ENCODE peak calls at places on chromosomes 7 and 10, in nine cellular contexts. I is sigmoid colon; U is tibial artery; K is RWPE1; P is heart right ventricle; B is Peyer's patch; Q is cardiac fibroblast; W is astrocyte of the spinal cord; G is activated CD8-positive, alpha-beta T cell treated with anti-CD3 and anti-CD28 coated beads for 36 hours. O is an unnamed sample.

GRCh38 chr7:142838461-142839213 is 16.2 kb upstream of the EPHB6 start:
- DNase-seq in P (no peak), I (no peak), W (no peak), G (no peak), B (no peak), K (no peak), Q (peak), U (no peak), O (no peak)

GRCh38 chr10:96645191-96645721 is 58.4 kb upstream of the TM9SF3 start:
- DNase-seq in Q (no peak), U (peak), G (no peak), I (no peak), P (peak), B (no peak), W (no peak), K (no peak), O (peak)

GRCh38 chr10:113108180-113108835 is 158.3 kb downstream of the TCF7L2 start:
- DNase-seq in K (no peak), W (no peak), G (peak), U (no peak), I (no peak), Q (no peak), B (peak), P (no peak), O (no peak)

GRCh38 chr7:75875113-75876080 is 3.4 kb upstream of the RHBDD2 start:
- DNase-seq in K (no peak), W (no peak), B (no peak), U (no peak), I (no peak), G (no peak), Q (no peak), P (no peak), O (no peak)

GRCh38 chr7:45100761-45101480 is 10.6 kb downstream of the TBRG4 start:
- DNase-seq in U (no peak), Q (no peak), P (no peak), K (no peak), G (no peak), B (no peak), W (no peak), I (peak), O (no peak)

GRCh38 chr7:8931906-8932646 is 498.7 kb downstream of the NXPH1 start:
- DNase-seq in I (no peak), U (no peak), B (no peak), G (no peak), K (no peak), Q (peak), W (peak), P (no peak), O (no peak)

GRCh38 chr7:157494506-157495176 is 157.8 kb downstream of the DNAJB6 start:
- DNase-seq in B (no peak), G (no peak), W (no peak), Q (no peak), I (peak), U (no peak), K (no peak), P (no peak), O (no peak)

GRCh38 chr7:22195402-22195801 is 161.6 kb downstream of the RAPGEF5 start:
- DNase-seq in Q (no peak), U (no peak), G (no peak), W (no peak), K (no peak), P (no peak), B (no peak), I (no peak), O (no peak)

GRCh38 chr7:136601772-136602171 is 266.7 kb upstream of the CHRM2 start:
- DNase-seq in Q (no peak), I (no peak), U (no peak), W (no peak), K (no peak), P (no peak), B (no peak), G (no peak), O (no peak)

GRCh38 chr10:79404231-79404609 is 41.2 kb downstream of the ZCCHC24 start:
- DNase-seq in P (peak), G (no peak), Q (peak), B (peak), I (peak), U (peak), W (peak), K (no peak), O (no peak)

GRCh38 chr10:43069597-43069996 is 7.3 kb upstream of the RET start:
- DNase-seq in Q (no peak), I (no peak), W (no peak), K (no peak), B (no peak), G (no peak), P (no peak), U (no peak), O (no peak)

GRCh38 chr10:80485410-80486135 is 31.5 kb downstream of the TSPAN14 start:
- DNase-seq in B (no peak), G (peak), W (no peak), K (no peak), Q (no peak), U (no peak), I (no peak), P (no peak), O (no peak)

GRCh38 chr7:44159824-44160630 is 18.9 kb upstream of the MYL7 start:
- DNase-seq in W (no peak), I (no peak), B (no peak), U (no peak), G (no peak), K (no peak), P (no peak), Q (no peak), O (no peak)

GRCh38 chr7:137313196-137313595 is 30.3 kb downstream of the PTN start:
- DNase-seq in W (peak), P (no peak), K (no peak), U (no peak), G (no peak), Q (peak), I (no peak), B (no peak), O (no peak)

GRCh38 chr7:69837387-69838068 is 239.3 kb downstream of the AUTS2 start:
- DNase-seq in P (no peak), K (no peak), I (no peak), W (peak), G (no peak), B (no peak), Q (no peak), U (no peak), O (no peak)

GRCh38 chr7:2537981-2538851 is 17.1 kb downstream of the BRAT1 start:
- DNase-seq in B (peak), Q (no peak), W (no peak), K (no peak), G (no peak), U (no peak), P (no peak), I (peak), O (no peak)

GRCh38 chr7:123041085-123041484 is 45.6 kb upstream of the TAS2R16 start:
- DNase-seq in U (no peak), W (peak), B (no peak), Q (peak), G (no peak), P (no peak), K (no peak), I (no peak), O (no peak)

GRCh38 chr7:55124989-55125875 is 106.4 kb downstream of the EGFR start:
- DNase-seq in U (no peak), I (no peak), Q (peak), K (no peak), B (no peak), G (no peak), W (peak), P (no peak), O (no peak)

GRCh38 chr10:34794835-34795234 is 20.3 kb downstream of the PARD3 start:
- DNase-seq in I (no peak), P (no peak), K (no peak), W (no peak), U (no peak), B (no peak), G (no peak), Q (no peak), O (no peak)

GRCh38 chr7:2554654-2555053 is 670 bp downstream of the BRAT1 start:
- DNase-seq in U (no peak), Q (no peak), G (no peak), I (peak), W (no peak), P (no peak), B (no peak), K (peak), O (no peak)

GRCh38 chr7:157712666-157713235 is 375.9 kb downstream of the DNAJB6 start:
- DNase-seq in U (no peak), Q (no peak), K (no peak), G (no peak), W (no peak), B (peak), I (peak), P (no peak), O (no peak)

GRCh38 chr10:13512564-13512963 is 16.2 kb downstream of the BEND7 start:
- DNase-seq in B (no peak), W (no peak), I (no peak), G (no peak), P (no peak), K (no peak), Q (no peak), U (no peak), O (no peak)

GRCh38 chr7:141551080-141551772 is at the start of gene AGK:
- DNase-seq in B (peak), Q (peak), W (peak), P (peak), I (peak), G (peak), K (peak), U (peak), O (peak)

GRCh38 chr10:125868372-125868975 is 12.6 kb downstream of the DHX32 start:
- DNase-seq in U (no peak), Q (peak), P (no peak), W (peak), K (peak), G (peak), B (no peak), I (no peak), O (no peak)

GRCh38 chr7:155270876-155271275 is 26.8 kb upstream of the INSIG1 start:
- DNase-seq in G (no peak), U (no peak), I (no peak), W (no peak), K (no peak), P (no peak), B (no peak), Q (no peak), O (no peak)

GRCh38 chr7:50092579-50093411 is at the start of gene ZPBP:
- DNase-seq in W (peak), G (peak), U (no peak), B (peak), I (no peak), P (no peak), K (peak), Q (peak), O (peak)

GRCh38 chr10:130196511-130197487 is 60.6 kb downstream of the GLRX3 start:
- DNase-seq in I (no peak), B (no peak), G (no peak), Q (no peak), U (no peak), W (no peak), P (no peak), K (no peak), O (no peak)

GRCh38 chr7:155809332-155809946 is 2.8 kb downstream of the SHH start:
- DNase-seq in K (no peak), I (no peak), U (no peak), Q (no peak), B (no peak), G (no peak), W (no peak), P (no peak), O (no peak)

GRCh38 chr7:74093671-74094223 is 10.1 kb downstream of the LIMK1 start:
- DNase-seq in Q (no peak), P (no peak), G (no peak), U (no peak), W (peak), B (no peak), I (peak), K (no peak), O (peak)

GRCh38 chr10:75062191-75062849 is 49.1 kb upstream of the SAMD8 start:
- DNase-seq in G (no peak), U (peak), B (no peak), Q (no peak), W (peak), P (peak), I (no peak), K (no peak), O (no peak)

GRCh38 chr7:122412441-122412840 is 107.9 kb upstream of the FEZF1 start:
- DNase-seq in Q (peak), I (no peak), W (peak), G (no peak), B (no peak), U (no peak), K (no peak), P (no peak), O (no peak)

GRCh38 chr7:29170781-29171180 is 23.8 kb upstream of the CHN2 start:
- DNase-seq in G (no peak), Q (no peak), P (no peak), B (no peak), U (no peak), K (no peak), W (no peak), I (no peak), O (no peak)

GRCh38 chr7:116393654-116394053 is 105.9 kb upstream of the CAV2 start:
- DNase-seq in B (no peak), G (no peak), Q (peak), U (peak), I (no peak), K (no peak), P (peak), W (no peak), O (no peak)

GRCh38 chr10:71212249-71213126 is at the start of gene UNC5B:
- DNase-seq in I (peak), B (peak), G (peak), W (peak), P (peak), Q (peak), U (peak), K (peak), O (peak)

GRCh38 chr10:77889277-77889903 is 37.2 kb downstream of the DLG5 start:
- DNase-seq in K (no peak), B (peak), U (no peak), W (no peak), P (no peak), Q (no peak), I (no peak), G (no peak), O (no peak)

GRCh38 chr10:12608761-12609160 is 259.4 kb downstream of the CAMK1D start:
- DNase-seq in P (no peak), I (no peak), G (no peak), W (no peak), K (no peak), U (no peak), B (no peak), Q (no peak), O (no peak)

GRCh38 chr10:49407552-49408137 is 11.8 kb upstream of the DRGX start:
- DNase-seq in K (peak), B (peak), P (peak), U (peak), I (no peak), W (peak), G (peak), Q (peak), O (peak)

DNA sequence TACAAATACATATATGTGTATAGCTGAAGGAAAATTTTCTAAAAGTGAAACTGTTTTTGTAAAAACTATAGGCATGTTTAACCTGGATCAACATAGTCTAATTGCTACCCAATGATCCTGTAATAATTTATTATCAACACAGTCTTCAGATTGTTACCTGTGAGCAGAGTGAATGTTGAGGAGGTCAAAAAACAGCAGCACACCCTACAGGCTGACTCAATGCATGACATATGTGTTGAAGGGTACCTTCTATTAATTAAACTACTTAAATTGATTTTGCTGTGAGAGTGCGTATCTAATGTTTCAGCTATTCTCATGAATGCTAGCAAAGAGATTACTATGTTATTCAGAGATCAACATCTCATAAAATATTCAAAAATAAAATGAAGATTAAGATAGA is 411.4 kb downstream of the TNS3 start:
- DNase-seq in G (no peak), U (no peak), B (no peak), K (no peak), Q (peak), I (no peak), P (no peak), W (no peak), O (no peak)
- TF ChIP-seq CTCF in G (no peak), U (no peak), B (peak), K (no peak), Q (peak), I (no peak), P (peak), W (peak), O (no peak)

GRCh38 chr10:133455611-133456031 is 1.9 kb downstream of the SCART1 start:
- DNase-seq in U (no peak), W (no peak), Q (no peak), G (no peak), B (no peak), K (no peak), P (no peak), I (no peak), O (no peak)
- TF ChIP-seq CTCF in U (no peak), W (no peak), Q (no peak), G (no peak), B (no peak), K (no peak), P (no peak), I (no peak), O (no peak)

GRCh38 chr10:28468707-28469483 is 64.0 kb upstream of the WAC start:
- DNase-seq in K (no peak), G (no peak), B (no peak), W (no peak), U (no peak), P (no peak), Q (no peak), I (no peak), O (no peak)
- TF ChIP-seq CTCF in K (no peak), G (no peak), B (no peak), W (no peak), U (no peak), P (no peak), Q (no peak), I (no peak), O (no peak)

GRCh38 chr10:82464419-82464818 is 589.4 kb downstream of the NRG3 start:
- DNase-seq in P (no peak), K (no peak), G (no peak), W (no peak), U (no peak), B (no peak), Q (no peak), I (no peak), O (no peak)

GRCh38 chr10:82463614-82464013 is 588.6 kb downstream of the NRG3 start:
- DNase-seq in P (no peak), K (no peak), I (no peak), B (no peak), G (no peak), W (no peak), Q (no peak), U (no peak), O (no peak)

DNA sequence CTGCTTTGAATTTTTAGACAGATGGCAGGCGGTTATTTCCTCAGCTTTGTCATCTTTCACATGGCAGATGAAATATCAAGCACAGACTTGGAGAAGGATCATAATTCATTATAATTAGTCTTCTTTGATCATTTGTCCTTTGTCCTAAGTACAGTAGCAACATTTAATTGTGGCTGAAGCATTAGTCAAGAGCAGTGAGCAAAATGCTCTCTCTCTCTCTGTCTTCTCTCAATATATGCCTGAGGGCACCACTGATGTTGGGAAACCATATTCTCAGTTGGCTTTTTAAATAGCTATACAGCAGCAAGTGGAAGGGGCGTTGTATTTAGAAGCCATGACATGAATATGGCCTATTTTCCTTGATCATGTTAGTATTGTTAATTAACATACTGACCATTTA is 588.2 kb downstream of the NRG3 start:
- DNase-seq in I (no peak), G (no peak), U (no peak), B (no peak), Q (no peak), K (no peak), P (no peak), W (no peak), O (no peak)
- TF ChIP-seq CTCF in I (no peak), G (no peak), U (no peak), B (no peak), Q (no peak), K (no peak), P (no peak), W (no peak), O (no peak)

GRCh38 chr10:59674211-59674836 is 35.3 kb downstream of the SLC16A9 start:
- DNase-seq in I (no peak), P (no peak), U (no peak), B (no peak), G (no peak), Q (peak), W (peak), K (peak), O (no peak)

GRCh38 chr10:59672150-59672875 is 37.3 kb downstream of the SLC16A9 start:
- DNase-seq in P (no peak), W (no peak), G (no peak), U (no peak), B (no peak), K (no peak), I (no peak), Q (no peak), O (no peak)

GRCh38 chr10:59678884-59679301 is 30.8 kb downstream of the SLC16A9 start:
- DNase-seq in U (no peak), Q (peak), B (no peak), P (no peak), G (peak), W (no peak), I (no peak), K (peak), O (no peak)

GRCh38 chr10:59677253-59677831 is 32.3 kb downstream of the SLC16A9 start:
- DNase-seq in W (no peak), P (no peak), I (no peak), U (no peak), Q (no peak), G (no peak), B (no peak), K (no peak), O (no peak)

DNA sequence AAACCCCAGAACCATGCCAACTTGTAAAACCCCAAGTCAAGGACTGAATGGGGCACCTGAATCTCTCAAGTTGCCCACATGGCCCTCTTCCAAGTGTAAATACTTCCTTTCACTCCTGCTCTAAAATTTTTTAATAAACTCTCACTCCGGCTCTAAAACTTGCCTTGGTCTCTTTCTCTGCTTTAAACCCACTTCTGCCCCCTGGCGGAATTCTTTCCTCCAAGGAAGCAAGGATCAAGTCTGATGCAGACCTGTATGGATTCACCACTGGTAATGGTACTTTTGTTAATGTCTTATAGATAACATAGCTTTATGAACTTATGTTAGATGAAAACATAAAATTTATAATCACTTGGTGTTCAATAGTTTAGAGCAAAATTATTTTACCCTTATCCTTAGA is 33.8 kb downstream of the SLC16A9 start:
- DNase-seq in P (no peak), G (no peak), K (no peak), Q (peak), I (no peak), B (no peak), W (no peak), U (no peak), O (no peak)
- TF ChIP-seq CTCF in P (no peak), G (no peak), K (no peak), Q (peak), I (no peak), B (no peak), W (no peak), U (no peak), O (no peak)

GRCh38 chr10:127694580-127695193 is 42.3 kb upstream of the FOXI2 start:
- DNase-seq in I (no peak), P (no peak), Q (peak), W (no peak), K (peak), G (peak), U (no peak), B (no peak), O (no peak)
- TF ChIP-seq CTCF in I (no peak), P (peak), Q (peak), W (peak), K (peak), G (peak), U (no peak), B (peak), O (no peak)

GRCh38 chr7:110090113-110090820 is 1000.7 kb upstream of the LRRN3 start:
- DNase-seq in P (no peak), W (peak), B (no peak), G (no peak), U (no peak), K (no peak), Q (peak), I (no peak), O (no peak)
- TF ChIP-seq CTCF in P (no peak), W (peak), B (peak), G (peak), U (no peak), K (peak), Q (peak), I (no peak), O (no peak)

GRCh38 chr7:66679633-66679980 is 50.9 kb downstream of the KCTD7 start:
- DNase-seq in P (no peak), I (peak), G (no peak), U (no peak), B (no peak), W (no peak), Q (no peak), K (no peak), O (no peak)

GRCh38 chr7:66683770-66684123 is 55.1 kb downstream of the KCTD7 start:
- DNase-seq in G (no peak), W (no peak), Q (peak), U (no peak), B (no peak), K (no peak), I (peak), P (no peak), O (no peak)

GRCh38 chr7:66682350-66683093 is 53.8 kb downstream of the KCTD7 start:
- DNase-seq in I (peak), Q (peak), G (peak), W (no peak), K (no peak), P (peak), B (no peak), U (no peak), O (no peak)

GRCh38 chr7:66687186-66687585 is 53.3 kb upstream of the RABGEF1 start:
- DNase-seq in W (no peak), U (no peak), G (no peak), P (no peak), I (no peak), Q (no peak), K (no peak), B (no peak), O (no peak)

GRCh38 chr7:66681491-66682349 is 53.0 kb downstream of the KCTD7 start:
- DNase-seq in B (peak), K (peak), U (peak), W (peak), I (peak), P (peak), G (peak), Q (peak), O (peak)
- TF ChIP-seq CTCF in B (no peak), K (no peak), U (no peak), W (no peak), I (no peak), P (no peak), G (no peak), Q (no peak), O (no peak)